ENCODE peak calls at places on chromosomes 13 and 19, in five cellular contexts. G is GM20000; H is activated CD8-positive, alpha-beta T cell treated with anti-CD3 and anti-CD28 coated beads for 36 hours; L is cardiac fibroblast; C is RWPE1. B is an unnamed sample.

GRCh38 chr19:29505034-29505824 is 20.6 kb upstream of the VSTM2B start:
- DNase-seq in L (no peak), H (no peak), C (no peak), G (no peak), B (no peak)

GRCh38 chr13:97600438-97601080 is 166.6 kb downstream of the RAP2A start:
- DNase-seq in C (peak), L (peak), G (no peak), H (no peak), B (no peak)

GRCh38 chr13:29359181-29359580 is 236.3 kb downstream of the SLC7A1 start:
- DNase-seq in L (no peak), C (no peak), H (no peak), G (no peak), B (no peak)

GRCh38 chr13:26370495-26370990 is 116.6 kb downstream of the CDK8 start:
- DNase-seq in C (no peak), H (no peak), G (no peak), L (no peak), B (no peak)

GRCh38 chr19:46049597-46049996 is 8.8 kb upstream of the IGFL4 start:
- DNase-seq in C (no peak), H (peak), L (no peak), G (no peak), B (no peak)

GRCh38 chr19:33396701-33397535 is 23.4 kb downstream of the CEBPG start:
- DNase-seq in H (no peak), G (no peak), L (peak), C (no peak), B (no peak)

GRCh38 chr19:51131780-51132680 is 7.3 kb downstream of the SIGLEC9 start:
- DNase-seq in H (peak), C (no peak), L (peak), G (peak), B (peak)

GRCh38 chr19:18167975-18168645 is 5.5 kb upstream of the IFI30 start:
- DNase-seq in G (peak), C (peak), H (peak), L (peak), B (peak)

GRCh38 chr19:4388171-4389063 is 11.9 kb downstream of the SH3GL1 start:
- DNase-seq in C (no peak), G (no peak), H (no peak), L (no peak), B (no peak)

GRCh38 chr19:44401108-44401786 is at the start of gene ZNF285:
- DNase-seq in G (peak), L (peak), H (peak), C (peak), B (peak)

GRCh38 chr19:41957838-41958366 is 1.2 kb downstream of the RABAC1 start:
- DNase-seq in L (peak), G (peak), C (peak), H (peak), B (peak)

GRCh38 chr19:10643166-10643967 is 10.8 kb upstream of the ILF3 start:
- DNase-seq in H (peak), L (no peak), G (peak), C (no peak), B (no peak)

GRCh38 chr13:47592256-47592655 is 408.8 kb downstream of the SUCLA2 start:
- DNase-seq in H (no peak), G (no peak), C (no peak), L (no peak), B (no peak)

GRCh38 chr13:32445461-32445860 is 17.5 kb upstream of the N4BP2L1 start:
- DNase-seq in C (no peak), H (no peak), L (no peak), G (no peak), B (no peak)

GRCh38 chr13:30071890-30072817 is 221.7 kb upstream of the UBL3 start:
- DNase-seq in L (no peak), G (no peak), C (no peak), H (no peak), B (no peak)

GRCh38 chr19:51418707-51419106 is 1.3 kb upstream of the SIGLEC10 start:
- DNase-seq in C (no peak), G (no peak), H (no peak), L (no peak), B (peak)

GRCh38 chr19:3075605-3076431 is 13.5 kb upstream of the TLE5 start:
- DNase-seq in C (peak), G (peak), H (peak), L (peak), B (peak)

GRCh38 chr13:66265446-66265845 is 964.7 kb downstream of the PCDH9 start:
- DNase-seq in G (no peak), C (no peak), L (no peak), H (no peak), B (no peak)

GRCh38 chr19:45340899-45341453 is 426 bp downstream of the KLC3 start:
- DNase-seq in L (peak), C (no peak), G (no peak), H (no peak), B (no peak)

GRCh38 chr13:45811891-45812583 is 39.5 kb downstream of the SIAH3 start:
- DNase-seq in H (no peak), G (no peak), C (peak), L (no peak), B (no peak)

GRCh38 chr13:75181906-75182305 is 300.1 kb downstream of the TBC1D4 start:
- DNase-seq in L (peak), C (no peak), H (no peak), G (no peak), B (no peak)

GRCh38 chr13:63184693-63185092 is 1769.0 kb upstream of the PCDH20 start:
- DNase-seq in H (no peak), G (no peak), L (peak), C (peak), B (no peak)

GRCh38 chr19:51101171-51101865 is 6.9 kb downstream of the CTU1 start:
- DNase-seq in L (peak), H (no peak), C (no peak), G (no peak), B (no peak)

GRCh38 chr19:7355871-7356270 is 7.1 kb downstream of the ARHGEF18 start:
- DNase-seq in G (no peak), H (no peak), L (no peak), C (no peak), B (no peak)

GRCh38 chr13:113157929-113158747 is at the start of gene PROZ:
- DNase-seq in C (no peak), H (no peak), G (no peak), L (no peak), B (no peak)

GRCh38 chr19:4969772-4970531 is 1.0 kb downstream of the KDM4B start:
- DNase-seq in C (no peak), G (peak), H (peak), L (peak), B (peak)

GRCh38 chr19:28294395-28294794 is 918.6 kb downstream of the UQCRFS1 start:
- DNase-seq in G (no peak), C (no peak), L (peak), H (no peak), B (no peak)

GRCh38 chr13:83377486-83377885 is 504.8 kb downstream of the SLITRK1 start:
- DNase-seq in G (no peak), C (no peak), L (peak), H (no peak), B (no peak)

GRCh38 chr19:803686-804418 is 6.6 kb downstream of the PTBP1 start:
- DNase-seq in G (peak), L (no peak), H (no peak), C (no peak), B (no peak)

GRCh38 chr13:41848435-41849255 is 112.3 kb downstream of the VWA8 start:
- DNase-seq in G (no peak), L (peak), H (no peak), C (no peak), B (no peak)
- TF ChIP-seq CTCF in G (no peak), L (peak), H (no peak), C (no peak), B (no peak)

DNA sequence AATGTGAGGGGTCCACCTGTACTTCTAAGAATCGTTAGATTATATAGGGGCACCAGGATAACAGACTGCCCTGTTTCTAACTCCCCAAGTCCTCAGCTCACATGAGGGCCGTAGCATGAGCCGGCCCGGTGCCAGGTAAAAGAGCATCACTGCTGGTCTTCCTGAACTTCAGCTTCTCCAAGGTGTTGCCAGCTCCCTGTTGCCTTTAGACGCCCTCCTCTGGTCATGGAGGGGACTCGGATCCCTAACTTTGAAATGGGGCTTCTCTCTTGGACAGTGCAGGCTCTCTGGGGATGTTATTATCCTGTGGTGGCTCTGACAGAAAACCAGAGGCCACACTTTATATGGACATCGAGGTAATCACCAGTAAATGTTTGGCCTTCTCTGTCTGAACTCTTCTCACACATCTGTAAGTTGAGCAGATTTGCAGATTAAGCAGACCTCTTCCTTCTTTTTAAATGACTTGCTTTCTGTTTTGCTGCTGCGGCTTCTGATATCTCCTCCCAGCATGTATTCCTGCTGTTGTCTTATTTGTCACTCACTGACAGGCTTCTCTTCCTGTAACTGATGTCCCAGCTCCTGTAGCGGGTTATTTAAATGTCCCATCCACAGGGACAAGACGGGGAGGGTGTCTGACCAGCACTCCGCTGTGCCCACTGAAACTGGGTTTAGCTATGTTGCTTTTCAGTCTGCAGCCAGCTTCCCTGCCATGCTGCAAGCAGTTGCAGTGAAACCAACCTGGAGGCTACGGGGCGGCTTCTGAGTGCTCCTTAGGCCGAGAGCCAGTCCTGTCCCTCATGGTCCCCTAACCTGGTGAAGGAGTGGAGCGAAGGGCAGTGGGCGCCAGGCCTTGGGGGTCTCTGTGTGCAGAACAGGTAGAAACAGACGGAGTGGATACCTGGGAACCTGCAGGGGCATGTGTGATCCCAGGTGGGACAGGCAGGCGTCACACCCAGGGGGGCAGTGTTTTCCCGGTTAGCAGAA is 39.2 kb downstream of the TSSK6 start:
- DNase-seq in G (no peak), C (no peak), H (no peak), L (peak), B (no peak)
- TF ChIP-seq CTCF in G (no peak), C (no peak), H (no peak), L (peak), B (peak)

GRCh38 chr13:39601636-39602035 is 1.4 kb downstream of the LHFPL6 start:
- DNase-seq in C (no peak), G (no peak), H (no peak), L (no peak), B (no peak)

GRCh38 chr13:39604736-39605135 is 1.7 kb upstream of the LHFPL6 start:
- DNase-seq in H (no peak), G (no peak), C (no peak), L (no peak), B (no peak)

GRCh38 chr13:39603424-39603947 is 493 bp upstream of the LHFPL6 start:
- DNase-seq in G (no peak), H (no peak), C (no peak), L (peak), B (peak)

GRCh38 chr13:39602277-39602613 is 748 bp downstream of the LHFPL6 start:
- DNase-seq in G (peak), H (peak), C (no peak), L (no peak), B (peak)

GRCh38 chr13:39602614-39603366 is at the start of gene LHFPL6:
- DNase-seq in H (peak), G (peak), L (peak), C (peak), B (peak)
- TF ChIP-seq CTCF in H (no peak), G (peak), L (peak), C (peak), B (peak)

GRCh38 chr19:53789708-53790678 is 34.1 kb downstream of the NLRP12 start:
- DNase-seq in C (no peak), G (no peak), H (no peak), L (no peak), B (no peak)

GRCh38 chr19:53795019-53795418 is 29.1 kb downstream of the NLRP12 start:
- DNase-seq in H (no peak), G (no peak), L (no peak), C (no peak), B (no peak)

GRCh38 chr19:53792721-53793433 is 31.2 kb downstream of the NLRP12 start:
- DNase-seq in H (peak), G (peak), C (peak), L (peak), B (peak)
- TF ChIP-seq CTCF in H (peak), G (peak), C (peak), L (peak), B (peak)

GRCh38 chr13:111462221-111462764 is 141.9 kb downstream of the TEX29 start:
- DNase-seq in C (no peak), G (no peak), H (no peak), L (no peak), B (no peak)

GRCh38 chr13:111458739-111459138 is 138.3 kb downstream of the TEX29 start:
- DNase-seq in H (no peak), G (no peak), C (no peak), L (no peak), B (no peak)

GRCh38 chr13:111459803-111460547 is 139.5 kb downstream of the TEX29 start:
- DNase-seq in G (no peak), H (no peak), C (no peak), L (no peak), B (no peak)

GRCh38 chr13:111461445-111462149 is 141.2 kb downstream of the TEX29 start:
- DNase-seq in C (no peak), H (no peak), G (no peak), L (no peak), B (no peak)

GRCh38 chr13:111460548-111461444 is 140.4 kb downstream of the TEX29 start:
- DNase-seq in C (peak), H (peak), G (peak), L (peak), B (no peak)
- TF ChIP-seq CTCF in C (peak), H (no peak), G (no peak), L (peak), B (peak)